ENCODE peak calls at places on chromosomes 11 and 22, in seven cellular contexts. F is pancreas, Y is neural progenitor cell, Z is GM13977, K is GM12864, T is endothelial cell, X is cardiac muscle cell. P is an unnamed sample.

GRCh38 chr11:35163707-35164496 is 24.9 kb downstream of the CD44 start:
- DNase-seq in F (no peak), Y (no peak), Z (no peak), K (no peak), T (no peak), X (no peak), P (no peak)

GRCh38 chr11:9906043-9906791 is 242.3 kb downstream of the SWAP70 start:
- DNase-seq in F (no peak), Y (peak; percentile 3), Z (no peak), K (no peak), T (no peak), X (peak; percentile 89), P (no peak)

GRCh38 chr11:102476812-102477211 is 24.2 kb upstream of the TMEM123 start:
- DNase-seq in F (peak; percentile 80), Y (peak; percentile 23), Z (no peak), K (no peak), T (peak; percentile 11), X (peak; percentile 56), P (no peak)

GRCh38 chr22:26264162-26264561 is 94.9 kb downstream of the SEZ6L start:
- DNase-seq in F (no peak), Y (no peak), Z (no peak), K (no peak), T (no peak), X (no peak), P (no peak)

GRCh38 chr11:61021661-61022212 is 50.3 kb downstream of the CD6 start:
- DNase-seq in F (peak; percentile 74), Y (peak; percentile 54), Z (peak; percentile 65), K (no peak), T (no peak), X (no peak), P (no peak)

GRCh38 chr11:79708319-79708928 is 267.6 kb upstream of the TENM4 start:
- DNase-seq in F (no peak), Y (peak; percentile 72), Z (peak; percentile 23), K (peak; percentile 12), T (peak; percentile 46), X (peak; percentile 41), P (peak; percentile 21)

GRCh38 chr11:83865636-83866461 is 579.7 kb upstream of the CCDC90B start:
- DNase-seq in F (no peak), Y (no peak), Z (no peak), K (no peak), T (no peak), X (peak; percentile 16), P (no peak)

GRCh38 chr22:48760481-48761238 is 1067.0 kb downstream of the BRD1 start:
- DNase-seq in F (peak; percentile 7), Y (no peak), Z (no peak), K (no peak), T (peak; percentile 2), X (no peak), P (no peak)

GRCh38 chr22:43200555-43200954 is 13.6 kb upstream of the TTLL12 start:
- DNase-seq in F (no peak), Y (no peak), Z (no peak), K (no peak), T (no peak), X (no peak), P (no peak)

GRCh38 chr11:96272542-96273306 is 70.3 kb downstream of the MAML2 start:
- DNase-seq in F (peak; percentile 37), Y (no peak), Z (no peak), K (no peak), T (no peak), X (peak; percentile 50), P (no peak)

DNA sequence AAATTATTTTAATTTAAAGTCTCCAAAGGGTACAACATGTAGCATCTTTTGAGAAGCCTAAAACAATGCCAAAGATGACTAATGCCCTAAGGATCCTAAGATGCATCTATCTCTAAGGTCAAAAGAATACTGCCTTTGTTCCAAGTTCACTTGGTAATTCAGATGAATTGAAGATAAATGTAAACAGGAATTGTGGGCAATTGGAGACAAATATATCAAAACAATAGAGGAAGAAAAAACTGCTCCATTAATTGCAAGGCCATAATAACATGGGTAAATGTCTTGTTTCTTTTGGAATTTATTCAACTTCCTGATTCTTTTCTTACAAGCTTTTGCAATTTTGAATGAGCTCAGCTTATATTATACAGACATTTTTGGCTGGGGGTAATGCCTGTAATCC is 338.6 kb downstream of the TTC28 start:
- DNase-seq in F (no peak), Y (no peak), Z (no peak), K (no peak), T (no peak), X (peak; percentile 50), P (no peak)
- TF ChIP-seq CTCF in F (no peak), Y (no peak), Z (no peak), K (no peak), T (no peak), X (no peak), P (no peak)

GRCh38 chr22:20948450-20948849 is 18.6 kb upstream of the AIFM3 start:
- DNase-seq in F (no peak), Y (no peak), Z (no peak), K (no peak), T (no peak), X (no peak), P (no peak)

GRCh38 chr22:20948989-20949388 is 18.1 kb upstream of the AIFM3 start:
- DNase-seq in F (no peak), Y (no peak), Z (no peak), K (no peak), T (no peak), X (no peak), P (no peak)

GRCh38 chr22:20951151-20951931 is 15.7 kb upstream of the AIFM3 start:
- DNase-seq in F (no peak), Y (no peak), Z (no peak), K (no peak), T (no peak), X (no peak), P (no peak)

GRCh38 chr22:20951932-20952380 is 15.1 kb upstream of the AIFM3 start:
- DNase-seq in F (no peak), Y (peak; percentile 26), Z (no peak), K (no peak), T (no peak), X (no peak), P (no peak)

DNA sequence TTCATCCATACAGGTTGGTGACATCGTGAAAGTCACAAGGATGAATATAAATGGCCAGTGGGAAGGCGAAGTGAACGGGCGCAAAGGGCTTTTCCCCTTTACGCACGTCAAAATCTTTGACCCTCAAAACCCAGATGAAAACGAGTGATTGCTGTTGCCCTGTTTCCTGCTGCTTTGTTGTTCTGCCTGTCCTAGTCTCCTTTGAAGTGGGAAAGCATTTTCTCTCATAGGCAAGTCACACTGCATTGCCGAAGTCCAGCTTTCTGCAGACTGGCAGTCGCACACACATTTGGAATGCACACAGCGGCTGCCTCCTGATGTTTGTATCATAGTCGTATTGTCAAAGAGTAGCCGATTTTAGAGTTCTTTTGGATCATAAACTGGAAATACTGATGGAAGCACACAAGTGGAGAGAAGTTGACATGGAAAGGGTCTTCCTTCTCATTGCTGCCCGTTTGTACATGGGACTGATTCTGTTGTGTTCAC is 17.3 kb upstream of the AIFM3 start:
- DNase-seq in F (no peak), Y (no peak), Z (no peak), K (no peak), T (no peak), X (no peak), P (no peak)
- TF ChIP-seq CTCF in F (no peak), Y (no peak), Z (no peak), K (no peak), T (no peak), X (no peak), P (no peak)

DNA sequence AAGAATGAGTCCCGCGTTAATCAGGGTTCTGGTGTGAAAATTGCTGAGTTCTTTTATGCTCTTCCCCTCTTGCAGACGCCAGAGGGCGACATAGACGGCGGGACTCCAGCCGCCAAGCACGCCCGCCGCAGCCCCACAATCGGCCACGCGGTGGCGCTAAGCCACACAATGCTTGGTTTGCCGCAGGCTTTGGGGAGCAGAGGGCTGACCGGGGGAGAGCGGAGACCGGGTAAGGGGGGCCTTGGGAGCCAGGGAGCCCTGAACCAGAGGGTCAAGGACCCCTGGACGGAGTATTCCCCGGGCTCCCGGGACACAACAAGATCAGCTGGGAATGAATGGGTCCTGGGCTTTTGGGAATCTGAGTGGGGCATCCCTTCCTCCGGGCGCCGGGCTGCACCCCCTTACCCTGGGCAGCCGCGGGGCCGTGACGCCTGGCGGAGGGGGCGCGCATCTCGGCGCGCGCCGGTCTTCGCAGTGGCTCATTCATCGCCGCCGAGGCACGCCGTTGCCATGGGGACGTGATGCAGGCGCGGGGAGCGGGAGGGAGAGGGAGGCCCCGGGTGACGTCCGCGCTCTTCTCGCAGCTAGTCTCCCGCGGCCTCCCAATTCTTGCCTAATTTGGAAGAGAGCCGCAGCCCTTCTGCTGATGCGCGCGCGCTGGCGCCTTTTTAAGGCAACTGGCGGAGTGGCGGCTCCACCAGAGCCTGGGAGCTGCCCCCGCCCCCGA is 12.2 kb upstream of the NPAS4 start:
- DNase-seq in F (peak; percentile 75), Y (peak; percentile 98), Z (peak; percentile 97), K (peak; percentile 53), T (peak; percentile 97), X (peak; percentile 96), P (peak; percentile 95)
- TF ChIP-seq CTCF in F (peak; percentile 100), Y (peak; percentile 100), Z (peak; percentile 100), K (peak; percentile 97), T (peak; percentile 99), X (peak; percentile 100), P (peak; percentile 100)

GRCh38 chr11:111792314-111792713 is 26.1 kb upstream of the PPP2R1B start:
- DNase-seq in F (no peak), Y (no peak), Z (no peak), K (no peak), T (no peak), X (no peak), P (no peak)

GRCh38 chr11:111795333-111795985 is 29.3 kb upstream of the PPP2R1B start:
- DNase-seq in F (no peak), Y (no peak), Z (no peak), K (no peak), T (no peak), X (no peak), P (no peak)

GRCh38 chr11:111792955-111793500 is 26.8 kb upstream of the PPP2R1B start:
- DNase-seq in F (no peak), Y (no peak), Z (no peak), K (no peak), T (no peak), X (peak; percentile 14), P (no peak)

GRCh38 chr11:111796696-111797095 is 30.5 kb upstream of the PPP2R1B start:
- DNase-seq in F (no peak), Y (no peak), Z (no peak), K (no peak), T (no peak), X (no peak), P (no peak)

GRCh38 chr11:111793863-111794262 is 27.7 kb upstream of the PPP2R1B start:
- DNase-seq in F (no peak), Y (no peak), Z (no peak), K (no peak), T (no peak), X (peak; percentile 18), P (no peak)
- TF ChIP-seq CTCF in F (no peak), Y (no peak), Z (no peak), K (no peak), T (no peak), X (no peak), P (no peak)

GRCh38 chr11:20443596-20443995 is 56.1 kb downstream of the PRMT3 start:
- DNase-seq in F (no peak), Y (peak; percentile 25), Z (no peak), K (no peak), T (no peak), X (peak; percentile 52), P (no peak)
- TF ChIP-seq CTCF in F (no peak), Y (peak; percentile 59), Z (peak; percentile 30), K (peak; percentile 40), T (peak; percentile 42), X (peak; percentile 43), P (peak; percentile 30)

P was measured in GM10248.